ENCODE peak calls at places on chromosomes 1 and 21, in eight cellular contexts. B is OCI-M1; V is midbrain; H is pancreas; U is ACHN; N is K562; S is NCI-H774; P is activated CD8-positive, alpha-beta memory T cell treated with anti-CD3 and anti-CD28 coated beads for 1 hour. I is an unnamed sample.

GRCh38 chr1:54283214-54283996 is 83.4 kb downstream of the MRPL37 start:
- DNase-seq in P (no peak), B (peak; percentile 35), V (no peak), S (no peak), N (peak; percentile 48), U (no peak), H (no peak), I (no peak)

GRCh38 chr1:221823566-221823965 is 81.7 kb upstream of the DUSP10 start:
- DNase-seq in S (no peak), N (no peak), U (no peak), P (no peak), H (no peak), V (no peak), B (no peak), I (no peak)

GRCh38 chr21:40272037-40272436 is 404.8 kb downstream of the PCP4 start:
- DNase-seq in P (no peak), V (no peak), S (no peak), N (no peak), B (no peak), H (no peak), U (no peak), I (no peak)

GRCh38 chr1:107787299-107787698 is 177.7 kb downstream of the VAV3 start:
- DNase-seq in V (no peak), S (no peak), B (peak; percentile 5), U (peak; percentile 6), N (no peak), P (no peak), H (no peak), I (no peak)

GRCh38 chr1:228455715-228456114 is 31.5 kb upstream of the RNF187 start:
- DNase-seq in B (peak; percentile 45), S (no peak), N (no peak), H (no peak), V (no peak), P (no peak), U (peak; percentile 35), I (no peak)

GRCh38 chr1:169586067-169586394 is 250 bp downstream of the F5 start:
- DNase-seq in U (no peak), B (no peak), V (no peak), S (no peak), N (no peak), H (no peak), P (no peak), I (no peak)

GRCh38 chr1:108877324-108877812 is 583 bp downstream of the GPSM2 start:
- DNase-seq in V (peak; percentile 65), P (no peak), S (no peak), U (peak; percentile 48), H (no peak), N (no peak), B (peak; percentile 55), I (no peak)

GRCh38 chr1:40799351-40799867 is 15.8 kb downstream of the KCNQ4 start:
- DNase-seq in N (peak; percentile 29), U (no peak), V (peak; percentile 6), B (peak; percentile 36), S (no peak), P (no peak), H (peak; percentile 56), I (no peak)

GRCh38 chr1:17553970-17554369 is 14.5 kb downstream of the ARHGEF10L start:
- DNase-seq in P (no peak), S (no peak), V (no peak), N (no peak), B (no peak), U (peak; percentile 79), H (no peak), I (no peak)

GRCh38 chr1:248906741-248907661 is 966 bp downstream of the PGBD2 start:
- DNase-seq in S (no peak), U (peak; percentile 33), V (no peak), B (no peak), P (no peak), H (no peak), N (no peak), I (peak; percentile 35)

GRCh38 chr21:45224189-45224938 is 63.3 kb downstream of the POFUT2 start:
- DNase-seq in U (no peak), B (no peak), S (no peak), H (no peak), V (no peak), N (no peak), P (no peak), I (no peak)

GRCh38 chr21:45338326-45339017 is 50.8 kb upstream of the POFUT2 start:
- DNase-seq in U (no peak), V (no peak), H (no peak), P (no peak), B (no peak), S (no peak), N (no peak), I (no peak)

GRCh38 chr21:46052703-46053651 is 44.9 kb upstream of the COL6A2 start:
- DNase-seq in B (no peak), V (no peak), N (no peak), P (no peak), H (no peak), S (no peak), U (no peak), I (no peak)